ENCODE peak calls at places on chromosome 5, in four cellular contexts. V is cardiac fibroblast, W is hepatocyte, J is tibial nerve. G is an unnamed sample.

GRCh38 chr5:76849767-76850291 is at the start of gene S100Z:
- DNase-seq in V (no peak), J (no peak), W (peak), G (no peak)

GRCh38 chr5:95102080-95102479 is 182.8 kb downstream of the MCTP1 start:
- DNase-seq in J (no peak), W (no peak), V (no peak), G (no peak)

GRCh38 chr5:87582149-87582548 is 169.4 kb upstream of the CCNH start:
- DNase-seq in W (no peak), J (no peak), V (no peak), G (no peak)

GRCh38 chr5:141978389-141978788 is 9.5 kb downstream of the RNF14 start:
- DNase-seq in J (no peak), V (no peak), W (no peak), G (no peak)

GRCh38 chr5:91126448-91126847 is 256.7 kb downstream of the ARRDC3 start:
- DNase-seq in W (peak), J (no peak), V (peak), G (peak)

GRCh38 chr5:121668635-121669034 is 183.0 kb upstream of the FTMT start:
- DNase-seq in V (no peak), W (no peak), J (no peak), G (peak)

GRCh38 chr5:36389245-36389644 is 87.5 kb upstream of the RANBP3L start:
- DNase-seq in W (peak), J (peak), V (peak), G (no peak)

GRCh38 chr5:159504106-159504856 is 174.0 kb upstream of the IL12B start:
- DNase-seq in W (peak), J (no peak), V (peak), G (peak)

GRCh38 chr5:151196556-151197290 is 27.2 kb downstream of the CCDC69 start:
- DNase-seq in W (no peak), J (no peak), V (no peak), G (no peak)

GRCh38 chr5:151130235-151130921 is 27.2 kb downstream of the ANXA6 start:
- DNase-seq in J (no peak), W (no peak), V (no peak), G (no peak)

GRCh38 chr5:179794171-179794570 is 385 bp downstream of the LTC4S start:
- DNase-seq in V (no peak), J (no peak), W (no peak), G (no peak)

GRCh38 chr5:11527994-11528393 is 376.3 kb downstream of the CTNND2 start:
- DNase-seq in J (no peak), V (no peak), W (no peak), G (no peak)

GRCh38 chr5:128988476-128988875 is 23.2 kb downstream of the SLC27A6 start:
- DNase-seq in V (no peak), J (no peak), W (no peak), G (no peak)

GRCh38 chr5:128984480-128984879 is 19.2 kb downstream of the SLC27A6 start:
- DNase-seq in V (no peak), J (no peak), W (no peak), G (no peak)
- H3K4me3 ChIP-seq in V (no peak), J (no peak), W (no peak), G (no peak)

GRCh38 chr5:132226516-132227234 is 978 bp downstream of the P4HA2 start:
- DNase-seq in J (no peak), W (peak), V (no peak), G (peak)

GRCh38 chr5:132228241-132229035 is 785 bp upstream of the P4HA2 start:
- DNase-seq in V (no peak), J (no peak), W (peak), G (no peak)

GRCh38 chr5:132227485-132228240 is at the start of gene P4HA2:
- DNase-seq in V (peak), J (peak), W (peak), G (peak)

GRCh38 chr5:132225165-132226032 is 2.3 kb downstream of the P4HA2 start:
- DNase-seq in W (peak), V (peak), J (peak), G (peak)

DNA sequence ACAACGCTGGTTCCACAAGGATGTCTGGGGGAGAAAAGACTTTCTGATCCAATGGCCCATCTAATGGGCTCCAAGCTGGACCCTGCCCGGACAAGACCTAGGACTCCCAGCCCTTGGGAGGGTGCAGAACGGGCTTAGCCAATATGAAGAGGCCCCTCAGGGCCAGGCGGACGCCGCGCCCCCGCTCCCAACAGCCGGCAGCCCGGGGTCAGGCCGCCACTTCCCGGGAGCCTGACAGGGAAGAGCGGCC is 493 bp downstream of the P4HA2 start:
- DNase-seq in W (no peak), J (no peak), V (no peak), G (no peak)
- TF ChIP-seq CTCF in W (no peak), J (no peak), V (no peak), G (no peak)

GRCh38 chr5:74251106-74252032 is 389.2 kb downstream of the ENC1 start:
- DNase-seq in W (peak), J (peak), V (peak), G (peak)
- H3K4me3 ChIP-seq in W (no peak), J (no peak), V (no peak), G (no peak)

GRCh38 chr5:55176176-55176818 is 3.3 kb upstream of the CDC20B start:
- DNase-seq in W (peak), V (no peak), J (no peak), G (peak)
- TF ChIP-seq CTCF in W (peak), V (peak), J (peak), G (no peak)

G was measured in foreskin fibroblast.